ENCODE peak calls at places on chromosomes 1 and 21, in nine cellular contexts. Z is transverse colon; Q is tibial artery; L is adipocyte; V is HCT116; P is heart left ventricle; B is CD4-positive, alpha-beta memory T cell; H is AG04450; X is lower lobe of right lung. C is an unnamed sample.

GRCh38 chr1:21823206-21823979 is 11.3 kb downstream of the LDLRAD2 start:
- DNase-seq in V (no peak), X (peak), L (no peak), Q (no peak), P (no peak), Z (no peak), H (no peak), B (no peak), C (no peak)

GRCh38 chr1:78491311-78492071 is 717 bp downstream of the PTGFR start:
- DNase-seq in V (no peak), B (no peak), P (no peak), X (no peak), Z (no peak), H (no peak), Q (peak), L (peak), C (no peak)

GRCh38 chr1:32311709-32312393 is 20.0 kb downstream of the HDAC1 start:
- DNase-seq in H (no peak), Z (no peak), P (no peak), L (no peak), X (no peak), B (no peak), V (no peak), Q (no peak), C (no peak)

GRCh38 chr21:33655591-33656221 is 13.4 kb downstream of the ITSN1 start:
- DNase-seq in B (no peak), Z (no peak), H (peak), P (no peak), L (peak), X (no peak), V (peak), Q (no peak), C (no peak)

GRCh38 chr1:167984886-167985489 is 48.1 kb upstream of the MPC2 start:
- DNase-seq in X (no peak), V (no peak), P (no peak), Z (no peak), H (no peak), B (no peak), L (no peak), Q (no peak), C (peak)

GRCh38 chr1:13513885-13514546 is at the start of gene LRRC38:
- DNase-seq in V (no peak), H (no peak), Z (peak), L (no peak), B (no peak), Q (no peak), P (no peak), X (no peak), C (peak)

GRCh38 chr21:39579734-39580332 is 32.9 kb upstream of the B3GALT5 start:
- DNase-seq in Q (no peak), V (no peak), L (no peak), H (no peak), P (no peak), Z (no peak), X (no peak), B (no peak), C (no peak)

GRCh38 chr1:35029756-35030155 is 2.0 kb downstream of the ZMYM6 start:
- DNase-seq in P (no peak), L (peak), Q (no peak), Z (no peak), V (no peak), B (no peak), H (no peak), X (no peak), C (no peak)

GRCh38 chr1:213622365-213623087 is 365.2 kb upstream of the PROX1 start:
- DNase-seq in H (no peak), P (no peak), Q (no peak), X (no peak), Z (no peak), V (no peak), L (no peak), B (no peak), C (no peak)

GRCh38 chr1:167137285-167138192 is 43.7 kb downstream of the STYXL2 start:
- DNase-seq in X (no peak), Q (no peak), H (no peak), P (no peak), L (no peak), B (no peak), V (no peak), Z (no peak), C (no peak)

GRCh38 chr21:39077816-39078215 is 105.4 kb downstream of the PSMG1 start:
- DNase-seq in P (no peak), Q (no peak), L (no peak), H (no peak), V (no peak), X (no peak), Z (no peak), B (no peak), C (no peak)

GRCh38 chr1:240210026-240210425 is 118.3 kb downstream of the FMN2 start:
- DNase-seq in P (no peak), Z (no peak), V (no peak), H (no peak), Q (no peak), X (no peak), L (no peak), B (no peak), C (no peak)

GRCh38 chr1:169288011-169288414 is 79.6 kb downstream of the NME7 start:
- DNase-seq in B (no peak), P (no peak), V (peak), Z (no peak), Q (no peak), X (no peak), H (no peak), L (peak), C (no peak)

GRCh38 chr21:40386301-40386911 is 460.6 kb downstream of the DSCAM start:
- DNase-seq in B (no peak), P (peak), Z (peak), H (no peak), L (peak), Q (no peak), V (no peak), X (peak), C (peak)

GRCh38 chr1:157367091-157367739 is 185.1 kb downstream of the FCRL5 start:
- DNase-seq in V (no peak), X (no peak), Z (no peak), P (no peak), L (no peak), H (no peak), B (no peak), Q (no peak), C (no peak)

GRCh38 chr1:19028110-19028509 is 71.6 kb upstream of the IFFO2 start:
- DNase-seq in B (no peak), Q (peak), L (no peak), Z (no peak), V (no peak), H (no peak), P (no peak), X (no peak), C (peak)

GRCh38 chr21:35562876-35563275 is 497.4 kb downstream of the SETD4 start:
- DNase-seq in L (no peak), P (no peak), X (no peak), B (no peak), Q (no peak), H (no peak), Z (no peak), V (no peak), C (no peak)

GRCh38 chr1:48073773-48074172 is 76.6 kb upstream of the TRABD2B start:
- DNase-seq in H (no peak), P (no peak), V (no peak), Z (no peak), X (no peak), B (no peak), L (no peak), Q (no peak), C (no peak)

GRCh38 chr21:45515241-45516061 is 26.8 kb downstream of the SLC19A1 start:
- DNase-seq in H (no peak), V (no peak), L (no peak), X (peak), Z (no peak), P (no peak), Q (peak), B (no peak), C (no peak)

GRCh38 chr1:21869620-21870121 is 57.6 kb downstream of the LDLRAD2 start:
- DNase-seq in X (no peak), L (peak), Z (peak), B (no peak), H (peak), P (peak), V (peak), Q (peak), C (no peak)

GRCh38 chr1:25572708-25573590 is 29.5 kb downstream of the LDLRAP1 start:
- DNase-seq in V (no peak), Q (no peak), B (peak), L (peak), P (no peak), H (no peak), X (no peak), Z (peak), C (no peak)

GRCh38 chr1:94676686-94677085 is 135.1 kb upstream of the F3 start:
- DNase-seq in P (no peak), X (peak), V (no peak), B (no peak), H (no peak), Q (no peak), L (no peak), Z (peak), C (no peak)

GRCh38 chr1:159175571-159175970 is 4.2 kb downstream of the CADM3 start:
- DNase-seq in X (no peak), P (no peak), V (no peak), Z (no peak), H (no peak), B (no peak), L (no peak), Q (no peak), C (no peak)

DNA sequence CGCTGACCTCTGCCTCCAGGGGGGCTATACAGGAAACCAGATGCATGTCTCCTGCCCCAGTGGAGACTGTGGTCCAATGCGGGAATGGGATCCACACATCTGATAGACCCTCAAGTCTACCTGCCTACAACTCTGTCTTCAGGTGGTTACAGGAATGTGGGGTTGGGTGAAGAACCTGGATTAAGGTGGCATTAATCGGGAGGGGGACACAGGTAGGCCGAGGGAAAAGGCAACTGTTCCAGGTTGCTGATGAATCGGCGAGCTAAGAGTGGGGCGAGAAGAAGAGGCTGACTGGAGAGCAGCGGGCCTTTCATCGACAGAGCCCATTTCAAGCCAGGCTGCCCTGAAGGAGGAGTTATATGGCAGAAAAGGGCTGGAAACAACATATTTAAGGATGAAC is 806 bp downstream of the CD2 start:
- DNase-seq in V (no peak), H (no peak), B (no peak), L (no peak), P (no peak), X (no peak), Z (no peak), Q (no peak), C (no peak)
- H3K4me3 ChIP-seq in V (no peak), H (no peak), B (peak), L (no peak), P (no peak), X (peak), Z (peak), Q (no peak), C (peak)

DNA sequence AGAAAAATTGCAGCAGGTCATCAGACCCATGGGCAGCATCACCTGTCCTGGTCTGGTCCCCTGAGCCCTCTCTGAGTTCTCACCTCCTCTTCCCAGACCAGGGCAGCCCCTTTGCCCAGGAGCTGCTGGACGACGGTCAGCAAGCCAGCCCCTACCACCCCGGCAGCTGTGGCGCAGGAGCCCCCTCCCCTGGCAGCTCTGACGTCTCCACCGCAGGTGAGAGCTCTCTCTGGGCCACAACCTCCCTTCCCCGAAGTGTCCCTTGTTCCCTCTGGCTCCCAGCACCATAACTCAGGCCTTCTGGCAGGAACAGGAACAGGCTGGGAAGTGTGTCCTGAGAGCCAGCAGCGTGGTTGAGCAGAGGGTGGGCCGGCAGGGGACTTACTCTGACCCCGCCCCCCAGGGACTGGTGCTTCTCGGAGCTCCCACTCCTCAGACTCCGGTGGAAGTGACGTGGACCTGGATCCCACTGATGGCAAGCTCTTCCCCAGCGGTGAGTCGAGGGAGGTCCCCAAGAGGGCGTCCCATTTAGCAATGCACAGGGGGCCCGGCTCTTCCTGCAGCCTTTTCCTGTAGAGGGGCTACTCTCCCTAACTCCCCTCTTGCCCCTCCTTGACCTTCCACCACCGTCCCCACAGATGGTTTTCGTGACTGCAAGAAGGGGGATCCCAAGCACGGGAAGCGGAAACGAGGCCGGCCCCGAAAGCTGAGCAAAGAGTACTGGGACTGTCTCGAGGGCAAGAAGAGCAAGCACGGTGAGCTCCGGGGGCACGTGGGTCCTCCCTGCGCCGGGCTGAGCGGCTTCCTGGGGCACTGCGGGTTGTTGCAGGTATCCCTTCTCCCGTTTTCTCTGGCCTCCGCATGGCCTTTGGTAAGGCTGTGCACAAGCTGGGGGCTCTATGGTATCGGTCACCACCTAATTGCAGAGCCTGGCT is 2.4 kb downstream of the ELF3 start:
- DNase-seq in V (no peak), B (no peak), X (no peak), Z (peak), H (no peak), Q (no peak), L (no peak), P (no peak), C (no peak)
- H3K4me3 ChIP-seq in V (peak), B (no peak), X (peak), Z (peak), H (no peak), Q (no peak), L (no peak), P (no peak), C (no peak)

DNA sequence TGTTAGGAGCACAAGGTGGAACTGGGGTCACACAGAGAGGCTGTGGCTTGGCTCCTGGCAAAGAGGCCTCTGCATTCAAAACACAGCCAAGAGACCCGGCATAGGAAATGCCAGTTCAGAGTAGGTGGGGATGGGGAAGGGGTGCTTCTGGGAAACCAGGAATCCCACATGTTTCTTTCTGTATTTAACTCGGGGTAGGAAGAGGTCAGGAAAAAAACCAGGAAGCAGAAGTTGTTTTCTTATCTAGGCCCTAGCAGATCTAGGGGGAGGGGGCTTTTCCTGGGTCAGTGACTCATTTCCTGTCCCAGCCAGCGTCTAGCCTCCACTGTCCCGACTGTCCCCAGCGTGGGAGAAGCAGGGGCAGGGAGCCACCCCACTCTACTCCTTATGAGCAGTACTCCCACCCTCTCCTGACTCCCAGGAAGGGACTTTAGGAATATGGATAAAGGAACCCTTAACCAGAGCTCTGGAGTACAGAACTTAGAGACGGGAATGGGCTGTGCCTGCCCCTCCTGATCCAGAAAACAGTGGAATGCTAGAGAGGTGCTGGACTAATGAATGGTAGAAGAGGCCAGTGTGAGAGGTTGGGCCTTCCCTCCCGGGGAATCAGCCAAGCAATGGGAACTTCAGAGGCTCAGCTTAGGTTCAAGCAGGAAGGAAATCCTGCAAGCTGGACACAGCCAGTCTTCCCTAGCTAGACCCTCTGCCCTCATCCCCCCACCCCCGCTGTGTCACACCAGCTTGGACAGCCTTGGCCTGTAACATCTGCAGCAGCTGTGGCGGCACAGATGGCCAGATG is 5.7 kb downstream of the FHL3 start:
- DNase-seq in H (no peak), L (peak), B (no peak), X (peak), P (peak), Q (peak), V (no peak), Z (no peak), C (no peak)
- H3K4me3 ChIP-seq in H (peak), L (peak), B (no peak), X (peak), P (no peak), Q (peak), V (peak), Z (no peak), C (no peak)

GRCh38 chr1:197731449-197731848 is 43.8 kb downstream of the DENND1B start:
- DNase-seq in L (no peak), V (no peak), H (no peak), X (no peak), B (no peak), Z (no peak), Q (no peak), P (no peak), C (no peak)

GRCh38 chr1:197725044-197725443 is 50.2 kb downstream of the DENND1B start:
- DNase-seq in Q (no peak), V (peak), B (no peak), Z (no peak), P (no peak), X (no peak), L (peak), H (no peak), C (no peak)

GRCh38 chr1:197725975-197726374 is 49.3 kb downstream of the DENND1B start:
- DNase-seq in Q (no peak), B (no peak), Z (no peak), V (no peak), P (no peak), L (no peak), X (no peak), H (no peak), C (no peak)
- H3K4me3 ChIP-seq in Q (no peak), B (no peak), Z (no peak), V (no peak), P (no peak), L (no peak), X (no peak), H (no peak), C (no peak)

GRCh38 chr1:64537942-64538341 is 68.0 kb downstream of the CACHD1 start:
- DNase-seq in X (no peak), Z (no peak), Q (no peak), H (no peak), L (no peak), V (no peak), B (no peak), P (no peak), C (no peak)

GRCh38 chr1:64540265-64540791 is 70.4 kb downstream of the CACHD1 start:
- DNase-seq in B (no peak), L (peak), H (no peak), Z (no peak), X (no peak), Q (no peak), V (no peak), P (no peak), C (peak)

GRCh38 chr1:64539279-64539678 is 69.3 kb downstream of the CACHD1 start:
- DNase-seq in V (no peak), Q (no peak), H (no peak), B (no peak), P (no peak), X (no peak), L (no peak), Z (no peak), C (no peak)

GRCh38 chr1:64538389-64538788 is 68.5 kb downstream of the CACHD1 start:
- DNase-seq in H (no peak), Z (no peak), L (no peak), B (no peak), V (no peak), X (no peak), P (no peak), Q (no peak), C (no peak)

GRCh38 chr1:64539808-64540207 is 69.9 kb downstream of the CACHD1 start:
- DNase-seq in P (peak), L (peak), H (no peak), X (peak), V (no peak), Q (peak), Z (peak), B (no peak), C (no peak)
- H3K4me3 ChIP-seq in P (no peak), L (peak), H (no peak), X (peak), V (no peak), Q (no peak), Z (no peak), B (no peak), C (no peak)

C was measured in Jurkat, Clone E6-1.